ENCODE peak calls at places on chromosome X, in eight cellular contexts. A, T, R, U, S, F, O and H are unnamed samples.
A peak's percentile ranks its signal among the peaks of the same experiment; 100 is the strongest.

GRCh38 chrX:101287402-101287801 is 3.7 kb downstream of the TAF7L start:
- DNase-seq in A (peak; percentile 57), T (no peak), R (no peak), U (peak; percentile 1), S (no peak), F (no peak), O (peak; percentile 60), H (peak; percentile 52)

GRCh38 chrX:85992811-85993229 is 54.5 kb downstream of the CHM start:
- DNase-seq in A (no peak), T (no peak), R (no peak), U (no peak), S (no peak), F (no peak), O (peak; percentile 44), H (peak; percentile 2)

GRCh38 chrX:48956728-48957414 is 536 bp downstream of the OTUD5 start:
- DNase-seq in A (no peak), T (peak; percentile 52), R (no peak), U (no peak), S (peak; percentile 35), F (no peak), O (no peak), H (peak; percentile 49)

GRCh38 chrX:37993857-37994619 is 12.3 kb upstream of the SYTL5 start:
- DNase-seq in A (peak; percentile 97), T (no peak), R (no peak), U (peak; percentile 94), S (no peak), F (peak; percentile 95), O (no peak), H (no peak)

GRCh38 chrX:150572206-150572605 is 3.8 kb downstream of the MTM1 start:
- DNase-seq in A (no peak), T (no peak), R (no peak), U (no peak), S (no peak), F (no peak), O (no peak), H (no peak)

GRCh38 chrX:3962511-3963350 is 249.3 kb upstream of the PRKX start:
- DNase-seq in A (peak; percentile 62), T (no peak), R (no peak), U (no peak), S (no peak), F (no peak), O (peak; percentile 45), H (peak; percentile 18)

GRCh38 chrX:37541991-37542390 is 29.5 kb upstream of the LANCL3 start:
- DNase-seq in A (no peak), T (no peak), R (no peak), U (no peak), S (no peak), F (no peak), O (no peak), H (no peak)

GRCh38 chrX:1239681-1240142 is 27.3 kb upstream of the CRLF2 start:
- DNase-seq in A (no peak), T (no peak), R (peak; percentile 79), U (no peak), S (no peak), F (no peak), O (no peak), H (no peak)

GRCh38 chrX:135304741-135305140 is 4.5 kb upstream of the ETDC start:
- DNase-seq in A (no peak), T (no peak), R (no peak), U (no peak), S (no peak), F (no peak), O (no peak), H (no peak)

GRCh38 chrX:120036704-120037103 is 40.8 kb downstream of the RHOXF2B start:
- DNase-seq in A (peak; percentile 65), T (no peak), R (no peak), U (no peak), S (no peak), F (no peak), O (no peak), H (no peak)

GRCh38 chrX:40469316-40469715 is 111.5 kb upstream of the ATP6AP2 start:
- DNase-seq in A (no peak), T (no peak), R (no peak), U (no peak), S (no peak), F (no peak), O (no peak), H (no peak)

GRCh38 chrX:7889138-7889537 is 38.1 kb downstream of the PNPLA4 start:
- DNase-seq in A (no peak), T (no peak), R (no peak), U (no peak), S (no peak), F (no peak), O (no peak), H (no peak)

GRCh38 chrX:12174358-12174757 is 36.1 kb downstream of the FRMPD4 start:
- DNase-seq in A (no peak), T (no peak), R (no peak), U (no peak), S (no peak), F (no peak), O (no peak), H (no peak)

GRCh38 chrX:9676311-9676710 is 89.3 kb downstream of the GPR143 start:
- DNase-seq in A (no peak), T (no peak), R (no peak), U (no peak), S (no peak), F (no peak), O (peak; percentile 19), H (no peak)

GRCh38 chrX:39601193-39602085 is 496.3 kb downstream of the BCOR start:
- DNase-seq in A (no peak), T (no peak), R (peak; percentile 21), U (no peak), S (no peak), F (no peak), O (no peak), H (no peak)